ENCODE peak calls at places on chromosome 22, in four cellular contexts. L is WTC11, R is K562, C is HepG2. Q is an unnamed sample.

GRCh38 chr22:44033689-44034088 is 9.6 kb downstream of the PARVB start:
- DNase-seq in L (no peak), R (peak; percentile 20), C (no peak), Q (no peak)

GRCh38 chr22:46618667-46619066 is 1.5 kb upstream of the GRAMD4 start:
- DNase-seq in L (no peak), R (no peak), C (no peak), Q (no peak)

GRCh38 chr22:41048791-41049717 is 43.3 kb upstream of the EP300 start:
- DNase-seq in L (peak; percentile 53), C (peak; percentile 61), R (peak; percentile 26), Q (no peak)

GRCh38 chr22:40797427-40797826 is 21.7 kb downstream of the SLC25A17 start:
- DNase-seq in L (no peak), C (no peak), R (no peak), Q (no peak)

GRCh38 chr22:46735747-46736608 is 2.1 kb downstream of the CERK start:
- DNase-seq in C (no peak), L (peak; percentile 35), R (no peak), Q (no peak)

GRCh38 chr22:27804683-27805297 is 3.2 kb upstream of the MN1 start:
- DNase-seq in C (peak; percentile 44), L (peak; percentile 77), R (peak; percentile 47), Q (no peak)

GRCh38 chr22:42692239-42693054 is 28.2 kb downstream of the A4GALT start:
- DNase-seq in R (no peak), L (no peak), C (no peak), Q (no peak)

GRCh38 chr22:25965331-25965730 is 203.9 kb upstream of the SEZ6L start:
- DNase-seq in R (no peak), C (no peak), L (no peak), Q (no peak)

GRCh38 chr22:29609139-29609538 is 5.7 kb downstream of the NF2 start:
- DNase-seq in R (peak; percentile 18), L (no peak), C (peak; percentile 21), Q (no peak)

GRCh38 chr22:22940961-22941605 is 53.5 kb downstream of the IGLL5 start:
- DNase-seq in L (peak; percentile 6), R (no peak), C (no peak), Q (no peak)

GRCh38 chr22:23215294-23216204 is 35.2 kb downstream of the BCR start:
- DNase-seq in R (peak; percentile 63), L (no peak), C (no peak), Q (no peak)

GRCh38 chr22:18056161-18056666 is 21.6 kb upstream of the PEX26 start:
- DNase-seq in C (peak; percentile 77), L (no peak), R (peak; percentile 31), Q (no peak)

GRCh38 chr22:46583571-46583970 is 36.6 kb upstream of the GRAMD4 start:
- DNase-seq in L (no peak), R (no peak), C (no peak), Q (no peak)

GRCh38 chr22:42688241-42688913 is 32.3 kb downstream of the A4GALT start:
- DNase-seq in L (peak; percentile 48), C (peak; percentile 57), R (peak; percentile 38), Q (no peak)

GRCh38 chr22:43823353-43823908 is 11.3 kb upstream of the EFCAB6 start:
- DNase-seq in R (no peak), C (peak; percentile 61), L (no peak), Q (no peak)

GRCh38 chr22:16601437-16602223 is 9.0 kb upstream of the CCT8L2 start:
- DNase-seq in R (peak; percentile 95), L (no peak), C (no peak), Q (no peak)

GRCh38 chr22:30240541-30241417 is 5.8 kb downstream of the LIF start:
- DNase-seq in C (no peak), L (no peak), R (no peak), Q (no peak)

GRCh38 chr22:19336133-19337075 is 44.9 kb upstream of the CLTCL1 start:
- DNase-seq in C (peak; percentile 77), R (peak; percentile 14), L (no peak), Q (no peak)

GRCh38 chr22:37401861-37402506 is 25.3 kb downstream of the ELFN2 start:
- DNase-seq in R (no peak), C (no peak), L (no peak), Q (no peak)

GRCh38 chr22:49305215-49305965 is 522.3 kb downstream of the BRD1 start:
- DNase-seq in R (peak; percentile 75), L (peak; percentile 94), C (peak; percentile 27), Q (no peak)

GRCh38 chr22:48453171-48453570 is 1374.5 kb downstream of the BRD1 start:
- DNase-seq in C (no peak), L (no peak), R (no peak), Q (no peak)

GRCh38 chr22:49951986-49952896 is 8.3 kb upstream of the PIM3 start:
- DNase-seq in R (no peak), L (no peak), C (peak; percentile 81), Q (no peak)

GRCh38 chr22:20507253-20508066 is at the start of gene MED15:
- DNase-seq in R (peak; percentile 100), C (peak; percentile 87), L (peak; percentile 95), Q (peak; percentile 60)
- TF ChIP-seq CREM in R (no peak), C (no peak), L (no peak), Q (peak; percentile 97)

GRCh38 chr22:33129621-33130020 is 71.4 kb upstream of the SYN3 start:
- DNase-seq in C (no peak), L (no peak), R (no peak), Q (no peak)

GRCh38 chr22:33126881-33127280 is 68.7 kb upstream of the SYN3 start:
- DNase-seq in R (no peak), C (peak; percentile 39), L (no peak), Q (no peak)

GRCh38 chr22:33130473-33130872 is 72.3 kb upstream of the SYN3 start:
- DNase-seq in R (no peak), C (peak; percentile 84), L (no peak), Q (no peak)
- TF ChIP-seq CREM in R (no peak), C (no peak), L (no peak), Q (no peak)

GRCh38 chr22:38947321-38948112 is 9.9 kb upstream of the APOBEC3A start:
- DNase-seq in L (no peak), R (no peak), C (no peak), Q (no peak)
- TF ChIP-seq CREM in L (no peak), R (no peak), C (no peak), Q (no peak)

DNA sequence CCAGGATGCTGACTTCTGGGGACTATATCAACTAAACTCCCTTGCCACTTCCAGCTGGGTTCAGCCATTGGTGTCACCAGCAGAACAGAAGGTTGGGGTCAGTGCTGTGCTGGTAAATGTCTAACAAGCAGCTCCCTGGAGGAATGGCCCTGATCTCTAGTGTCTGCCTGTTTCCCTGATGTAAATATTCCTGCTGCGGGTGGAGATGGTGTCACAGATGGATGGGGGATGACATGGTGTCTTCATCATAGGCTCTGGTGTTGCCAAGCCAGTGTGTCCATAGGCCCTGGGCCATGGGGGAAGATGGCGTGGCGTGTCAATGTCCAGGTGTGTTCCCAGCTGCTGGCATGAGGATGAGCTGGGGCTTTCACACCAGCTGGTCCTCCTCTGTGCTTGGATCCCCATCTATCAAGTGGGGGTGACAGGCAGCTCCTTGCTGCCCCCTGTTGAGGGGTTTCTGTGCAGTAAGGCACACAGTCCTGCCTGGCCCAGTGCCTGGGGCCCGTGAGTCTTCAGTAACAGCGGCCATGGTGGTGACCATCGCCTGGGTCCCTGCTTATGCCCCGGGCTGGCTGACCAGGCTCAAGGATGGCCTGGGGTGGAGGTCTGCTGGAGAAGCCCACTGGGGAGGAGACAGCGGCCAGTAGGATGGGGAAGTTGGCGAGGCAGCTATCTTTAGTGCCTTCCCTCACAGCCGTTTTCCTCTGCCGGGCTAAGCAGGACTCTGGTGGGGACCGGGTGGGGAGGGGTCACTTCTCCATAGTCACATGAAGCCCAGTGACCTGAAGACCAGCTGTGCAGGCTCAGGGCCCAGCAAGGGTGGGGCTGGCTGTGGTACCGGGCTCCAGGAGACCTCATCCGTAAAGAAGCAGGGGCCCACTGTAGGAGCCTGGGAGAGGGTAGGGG is 12.7 kb downstream of the RPL3 start:
- DNase-seq in L (peak; percentile 78), R (peak; percentile 60), C (no peak), Q (no peak)
- TF ChIP-seq CREM in L (no peak), R (no peak), C (no peak), Q (no peak)

Q was measured in GM12878.